ENCODE peak calls at places on chromosomes 4 and X, in six cellular contexts. One of them, this sample, is unnamed.
A peak's percentile ranks its signal among the peaks of the same experiment; 100 is the strongest.

GRCh38 chr4:187302456-187302855 is 578.8 kb upstream of the FAT1 start:
- DNase-seq in colonic mucosa: no peak
- DNase-seq in fibroblast of mammary gland: peak; percentile 10
- DNase-seq in IMR-90: peak; percentile 39
- DNase-seq in AG04450: no peak
- DNase-seq in cardiac fibroblast: peak; percentile 27
- DNase-seq in this sample: peak; percentile 85

GRCh38 chr4:110005461-110006056 is 92.9 kb downstream of the EGF start:
- DNase-seq in colonic mucosa: no peak
- DNase-seq in fibroblast of mammary gland: peak; percentile 78
- DNase-seq in IMR-90: peak; percentile 78
- DNase-seq in AG04450: peak; percentile 43
- DNase-seq in cardiac fibroblast: peak; percentile 84
- DNase-seq in this sample: peak; percentile 74

GRCh38 chr4:575281-576141 is 584 bp downstream of the TMEM271 start:
- DNase-seq in colonic mucosa: no peak
- DNase-seq in fibroblast of mammary gland: peak; percentile 57
- DNase-seq in IMR-90: peak; percentile 44
- DNase-seq in AG04450: no peak
- DNase-seq in cardiac fibroblast: peak; percentile 73
- DNase-seq in this sample: peak; percentile 47

GRCh38 chr4:119785963-119786362 is 157.4 kb upstream of the PDE5A start:
- DNase-seq in colonic mucosa: no peak
- DNase-seq in fibroblast of mammary gland: peak; percentile 49
- DNase-seq in IMR-90: peak; percentile 23
- DNase-seq in AG04450: no peak
- DNase-seq in cardiac fibroblast: peak; percentile 40
- DNase-seq in this sample: peak; percentile 22

GRCh38 chr4:102172341-102172740 is 172.9 kb downstream of the SLC39A8 start:
- DNase-seq in colonic mucosa: no peak
- DNase-seq in fibroblast of mammary gland: no peak
- DNase-seq in IMR-90: no peak
- DNase-seq in AG04450: no peak
- DNase-seq in cardiac fibroblast: no peak
- DNase-seq in this sample: no peak

GRCh38 chrX:125439194-125439849 is 119.7 kb downstream of the TEX13C start:
- DNase-seq in colonic mucosa: no peak
- DNase-seq in fibroblast of mammary gland: no peak
- DNase-seq in IMR-90: no peak
- DNase-seq in AG04450: no peak
- DNase-seq in cardiac fibroblast: no peak
- DNase-seq in this sample: no peak

GRCh38 chr4:66307641-66308438 is 637.6 kb upstream of the EPHA5 start:
- DNase-seq in colonic mucosa: no peak
- DNase-seq in fibroblast of mammary gland: no peak
- DNase-seq in IMR-90: no peak
- DNase-seq in AG04450: no peak
- DNase-seq in cardiac fibroblast: no peak
- DNase-seq in this sample: no peak

GRCh38 chrX:154840856-154841255 is 6.4 kb upstream of the SMIM9 start:
- DNase-seq in colonic mucosa: no peak
- DNase-seq in fibroblast of mammary gland: peak; percentile 65
- DNase-seq in IMR-90: peak; percentile 70
- DNase-seq in AG04450: peak; percentile 18
- DNase-seq in cardiac fibroblast: peak; percentile 77
- DNase-seq in this sample: peak; percentile 77

GRCh38 chr4:85165808-85166207 is 199.3 kb upstream of the WDFY3 start:
- DNase-seq in colonic mucosa: no peak
- DNase-seq in fibroblast of mammary gland: no peak
- DNase-seq in IMR-90: no peak
- DNase-seq in AG04450: no peak
- DNase-seq in cardiac fibroblast: no peak
- DNase-seq in this sample: no peak

DNA sequence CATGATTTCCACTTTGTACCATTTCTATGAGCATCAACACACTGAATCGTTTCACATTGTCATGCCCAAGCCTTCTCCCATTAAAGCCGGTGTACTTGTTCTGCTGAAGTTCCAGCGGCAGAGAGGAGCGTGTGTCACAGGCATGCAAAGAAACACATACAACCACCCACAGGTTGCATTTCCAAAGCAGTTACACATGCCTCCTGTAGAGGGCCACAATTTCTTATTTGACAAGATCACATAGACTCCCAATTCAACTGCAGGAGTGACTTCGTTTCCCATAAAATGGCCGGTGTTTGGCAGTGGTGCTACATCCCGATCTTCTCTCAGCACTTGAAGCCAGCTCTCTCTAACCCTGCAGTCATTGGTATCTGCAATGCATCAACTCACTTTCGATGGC is 992.6 kb downstream of the NLGN4X start:
- DNase-seq in colonic mucosa: no peak
- DNase-seq in fibroblast of mammary gland: no peak
- DNase-seq in IMR-90: no peak
- DNase-seq in AG04450: no peak
- DNase-seq in cardiac fibroblast: no peak
- DNase-seq in this sample: no peak
- TF ChIP-seq CTCF in colonic mucosa: no peak
- TF ChIP-seq CTCF in fibroblast of mammary gland: no peak
- TF ChIP-seq CTCF in IMR-90: no peak
- TF ChIP-seq CTCF in AG04450: no peak
- TF ChIP-seq CTCF in cardiac fibroblast: no peak
- TF ChIP-seq CTCF in this sample: no peak

GRCh38 chr4:128512161-128512560 is 224.5 kb upstream of the PGRMC2 start:
- DNase-seq in colonic mucosa: no peak
- DNase-seq in fibroblast of mammary gland: no peak
- DNase-seq in IMR-90: no peak
- DNase-seq in AG04450: no peak
- DNase-seq in cardiac fibroblast: no peak
- DNase-seq in this sample: peak; percentile 85
- H3K4me3 ChIP-seq in colonic mucosa: no peak overlapping the region
- H3K4me3 ChIP-seq in fibroblast of mammary gland: no peak overlapping the region
- H3K4me3 ChIP-seq in IMR-90: no peak overlapping the region
- H3K4me3 ChIP-seq in AG04450: no peak overlapping the region
- H3K4me3 ChIP-seq in cardiac fibroblast: no peak overlapping the region
- H3K4me3 ChIP-seq in this sample: no peak overlapping the region

GRCh38 chr4:153154010-153154975 is 50.0 kb upstream of the TRIM2 start:
- DNase-seq in colonic mucosa: peak; percentile 80
- DNase-seq in fibroblast of mammary gland: peak; percentile 44
- DNase-seq in IMR-90: peak; percentile 68
- DNase-seq in AG04450: no peak
- DNase-seq in cardiac fibroblast: peak; percentile 62
- DNase-seq in this sample: peak; percentile 47
- TF ChIP-seq CTCF in colonic mucosa: no peak
- TF ChIP-seq CTCF in fibroblast of mammary gland: no peak
- TF ChIP-seq CTCF in IMR-90: no peak
- TF ChIP-seq CTCF in AG04450: no peak
- TF ChIP-seq CTCF in cardiac fibroblast: no peak
- TF ChIP-seq CTCF in this sample: no peak

DNA sequence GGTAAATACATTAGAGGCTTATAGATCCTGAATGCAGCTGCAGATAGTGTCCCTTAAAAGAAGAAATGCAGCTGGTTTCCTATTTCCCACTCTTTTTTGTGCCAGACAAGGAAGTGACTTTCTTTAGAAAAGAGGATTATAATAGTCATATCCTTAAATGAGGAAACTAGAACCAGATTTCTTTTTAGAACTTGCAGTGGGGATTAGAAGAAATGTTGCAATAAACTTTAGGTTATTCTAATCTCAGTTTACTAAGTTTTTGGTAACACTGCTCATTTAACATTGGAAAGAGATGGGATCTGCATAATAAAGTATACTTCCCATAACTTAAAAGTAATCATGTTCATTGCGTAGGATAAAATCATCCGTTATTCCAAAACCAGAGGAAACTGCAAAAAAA is 101.9 kb downstream of the SLIT2 start:
- DNase-seq in colonic mucosa: no peak
- DNase-seq in fibroblast of mammary gland: no peak
- DNase-seq in IMR-90: no peak
- DNase-seq in AG04450: no peak
- DNase-seq in cardiac fibroblast: no peak
- DNase-seq in this sample: no peak
- H3K4me3 ChIP-seq in colonic mucosa: no peak overlapping the region
- H3K4me3 ChIP-seq in fibroblast of mammary gland: no peak overlapping the region
- H3K4me3 ChIP-seq in IMR-90: no peak overlapping the region
- H3K4me3 ChIP-seq in AG04450: no peak overlapping the region
- H3K4me3 ChIP-seq in cardiac fibroblast: no peak overlapping the region
- H3K4me3 ChIP-seq in this sample: no peak overlapping the region

GRCh38 chr4:45646885-45647598 is 476.8 kb downstream of the GABRG1 start:
- DNase-seq in colonic mucosa: no peak
- DNase-seq in fibroblast of mammary gland: no peak
- DNase-seq in IMR-90: no peak
- DNase-seq in AG04450: no peak
- DNase-seq in cardiac fibroblast: no peak
- DNase-seq in this sample: no peak

GRCh38 chr4:45648846-45649245 is 475.0 kb downstream of the GABRG1 start:
- DNase-seq in colonic mucosa: no peak
- DNase-seq in fibroblast of mammary gland: no peak
- DNase-seq in IMR-90: no peak
- DNase-seq in AG04450: no peak
- DNase-seq in cardiac fibroblast: no peak
- DNase-seq in this sample: no peak

GRCh38 chr4:45650545-45650944 is 473.3 kb downstream of the GABRG1 start:
- DNase-seq in colonic mucosa: peak; percentile 32
- DNase-seq in fibroblast of mammary gland: no peak
- DNase-seq in IMR-90: no peak
- DNase-seq in AG04450: no peak
- DNase-seq in cardiac fibroblast: no peak
- DNase-seq in this sample: no peak

GRCh38 chr4:45647823-45648222 is 476.0 kb downstream of the GABRG1 start:
- DNase-seq in colonic mucosa: no peak
- DNase-seq in fibroblast of mammary gland: no peak
- DNase-seq in IMR-90: no peak
- DNase-seq in AG04450: no peak
- DNase-seq in cardiac fibroblast: no peak
- DNase-seq in this sample: no peak
- TF ChIP-seq CTCF in colonic mucosa: no peak
- TF ChIP-seq CTCF in fibroblast of mammary gland: no peak
- TF ChIP-seq CTCF in IMR-90: no peak
- TF ChIP-seq CTCF in AG04450: no peak
- TF ChIP-seq CTCF in cardiac fibroblast: no peak
- TF ChIP-seq CTCF in this sample: no peak

This sample was measured in AG10803.